ENCODE peak calls at places on chromosome 15, in eight cellular contexts. B is CD4-positive, alpha-beta T cell; J is endodermal cell; S is aorta; U is small intestine; Z is left lung; W is body of pancreas; R is astrocyte. M is an unnamed sample.

GRCh38 chr15:71386448-71387236 is 271.4 kb downstream of the THSD4 start:
- DNase-seq in B (no peak), J (no peak), S (no peak), U (peak; percentile 30), Z (no peak), W (no peak), R (peak; percentile 8), M (no peak)

GRCh38 chr15:25909806-25910205 is 46.7 kb upstream of the ATP10A start:
- DNase-seq in B (no peak), J (no peak), S (no peak), U (no peak), Z (no peak), W (no peak), R (no peak), M (no peak)

GRCh38 chr15:38085931-38086562 is 151.6 kb downstream of the TMCO5A start:
- DNase-seq in B (no peak), J (no peak), S (no peak), U (no peak), Z (no peak), W (no peak), R (peak; percentile 89), M (no peak)

GRCh38 chr15:82663186-82663600 is 16.0 kb upstream of the CPEB1 start:
- DNase-seq in B (peak; percentile 32), J (peak; percentile 93), S (no peak), U (peak; percentile 40), Z (no peak), W (peak; percentile 58), R (peak; percentile 16), M (no peak)

GRCh38 chr15:40161693-40162401 is 978 bp downstream of the BUB1B start:
- DNase-seq in B (no peak), J (no peak), S (no peak), U (peak; percentile 17), Z (no peak), W (no peak), R (no peak), M (no peak)

GRCh38 chr15:20294651-20295237 is 246.9 kb downstream of the GOLGA6L6 start:
- DNase-seq in B (no peak), J (peak; percentile 44), S (peak; percentile 83), U (no peak), Z (no peak), W (no peak), R (no peak), M (no peak)

GRCh38 chr15:62453979-62454378 is 288.9 kb upstream of the C2CD4B start:
- DNase-seq in B (no peak), J (no peak), S (no peak), U (no peak), Z (no peak), W (no peak), R (peak; percentile 66), M (no peak)

GRCh38 chr15:23860846-23861245 is 173.7 kb upstream of the NDN start:
- DNase-seq in B (no peak), J (no peak), S (no peak), U (no peak), Z (no peak), W (no peak), R (no peak), M (no peak)

GRCh38 chr15:22888120-22888859 is 49.8 kb downstream of the NIPA2 start:
- DNase-seq in B (no peak), J (no peak), S (no peak), U (peak; percentile 14), Z (no peak), W (no peak), R (peak; percentile 99), M (no peak)

GRCh38 chr15:57377478-57377847 is 1.2 kb downstream of the CGNL1 start:
- DNase-seq in B (no peak), J (no peak), S (no peak), U (peak; percentile 21), Z (no peak), W (no peak), R (no peak), M (no peak)

GRCh38 chr15:59247364-59247763 is 40.7 kb downstream of the LDHAL6B start:
- DNase-seq in B (peak; percentile 8), J (peak; percentile 89), S (no peak), U (peak; percentile 79), Z (peak; percentile 47), W (peak; percentile 52), R (peak; percentile 47), M (peak; percentile 51)

GRCh38 chr15:70014860-70015490 is 82.7 kb downstream of the TLE3 start:
- DNase-seq in B (no peak), J (peak; percentile 91), S (peak; percentile 62), U (no peak), Z (no peak), W (no peak), R (no peak), M (peak; percentile 43)

GRCh38 chr15:70586241-70586640 is 177.1 kb downstream of the UACA start:
- DNase-seq in B (no peak), J (peak; percentile 40), S (peak; percentile 47), U (no peak), Z (no peak), W (no peak), R (no peak), M (no peak)

GRCh38 chr15:36362508-36362907 is 216.9 kb upstream of the CDIN1 start:
- DNase-seq in B (no peak), J (no peak), S (no peak), U (no peak), Z (no peak), W (no peak), R (peak; percentile 77), M (no peak)

GRCh38 chr15:67225336-67225735 is 29.1 kb downstream of the AAGAB start:
- DNase-seq in B (no peak), J (no peak), S (no peak), U (no peak), Z (no peak), W (no peak), R (peak; percentile 36), M (no peak)

GRCh38 chr15:69748700-69749099 is 296.1 kb downstream of the RPLP1 start:
- DNase-seq in B (no peak), J (no peak), S (no peak), U (no peak), Z (no peak), W (no peak), R (no peak), M (no peak)

GRCh38 chr15:70447927-70448698 is 315.2 kb downstream of the UACA start:
- DNase-seq in B (peak; percentile 31), J (no peak), S (no peak), U (peak; percentile 50), Z (peak; percentile 54), W (no peak), R (peak; percentile 8), M (peak; percentile 59)

GRCh38 chr15:63461230-63461629 is 43.2 kb upstream of the USP3 start:
- DNase-seq in B (no peak), J (peak; percentile 87), S (no peak), U (peak; percentile 60), Z (no peak), W (no peak), R (no peak), M (no peak)

GRCh38 chr15:36632196-36632595 is 52.8 kb downstream of the CDIN1 start:
- DNase-seq in B (no peak), J (no peak), S (no peak), U (peak; percentile 29), Z (no peak), W (no peak), R (peak; percentile 68), M (no peak)

GRCh38 chr15:64934023-64934422 is 22.3 kb downstream of the ANKDD1A start:
- DNase-seq in B (no peak), J (no peak), S (no peak), U (no peak), Z (no peak), W (no peak), R (no peak), M (no peak)

GRCh38 chr15:59532770-59533379 is 78.7 kb upstream of the GCNT3 start:
- DNase-seq in B (no peak), J (peak; percentile 64), S (no peak), U (peak; percentile 72), Z (no peak), W (peak; percentile 17), R (no peak), M (no peak)

GRCh38 chr15:78148392-78149067 is 632 bp upstream of the IDH3A start:
- DNase-seq in B (no peak), J (no peak), S (no peak), U (no peak), Z (no peak), W (no peak), R (no peak), M (no peak)
- H3K27ac ChIP-seq in B (no peak overlapping the region), J (no peak overlapping the region), S (peak overlapping the region; percentile 49), U (peak overlapping the region; percentile 51), Z (no peak overlapping the region), W (peak overlapping the region; percentile 89), R (peak overlapping the region; percentile 73), M (peak overlapping the region; percentile 88)

GRCh38 chr15:85583404-85584390 is 203.3 kb downstream of the AKAP13 start:
- DNase-seq in B (peak; percentile 41), J (no peak), S (no peak), U (peak; percentile 50), Z (peak; percentile 76), W (no peak), R (peak; percentile 63), M (peak; percentile 72)
- H3K27ac ChIP-seq in B (peak overlapping the region; percentile 86), J (peak overlapping the region; percentile 4), S (peak overlapping the region; percentile 5), U (no peak overlapping the region), Z (peak overlapping the region; percentile 86), W (peak overlapping the region; percentile 88), R (no peak overlapping the region), M (peak overlapping the region; percentile 89)

DNA sequence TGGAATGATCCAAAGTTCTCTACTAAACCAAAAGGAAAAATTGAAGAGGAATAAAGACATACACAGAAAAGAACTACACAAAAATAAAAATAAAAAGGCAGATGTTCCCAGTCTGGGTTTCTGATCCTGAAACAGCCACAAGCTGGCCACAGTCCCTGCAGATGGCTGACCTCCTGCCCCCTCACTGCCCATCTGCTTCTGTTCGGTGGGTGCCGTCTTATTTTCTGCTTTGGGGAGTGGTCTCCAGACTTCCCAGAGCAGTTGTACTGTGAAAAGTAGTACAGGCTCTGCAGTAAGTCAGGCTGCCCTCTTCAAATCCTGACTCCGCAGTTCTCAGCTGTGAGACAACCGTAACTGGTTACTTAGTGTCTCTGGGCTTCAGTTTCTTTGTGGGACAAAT is 94.5 kb downstream of the ARNT2 start:
- DNase-seq in B (no peak), J (no peak), S (no peak), U (no peak), Z (no peak), W (no peak), R (no peak), M (no peak)
- H3K27ac ChIP-seq in B (no peak overlapping the region), J (peak overlapping the region; percentile 36), S (no peak overlapping the region), U (no peak overlapping the region), Z (no peak overlapping the region), W (no peak overlapping the region), R (no peak overlapping the region), M (no peak overlapping the region)

DNA sequence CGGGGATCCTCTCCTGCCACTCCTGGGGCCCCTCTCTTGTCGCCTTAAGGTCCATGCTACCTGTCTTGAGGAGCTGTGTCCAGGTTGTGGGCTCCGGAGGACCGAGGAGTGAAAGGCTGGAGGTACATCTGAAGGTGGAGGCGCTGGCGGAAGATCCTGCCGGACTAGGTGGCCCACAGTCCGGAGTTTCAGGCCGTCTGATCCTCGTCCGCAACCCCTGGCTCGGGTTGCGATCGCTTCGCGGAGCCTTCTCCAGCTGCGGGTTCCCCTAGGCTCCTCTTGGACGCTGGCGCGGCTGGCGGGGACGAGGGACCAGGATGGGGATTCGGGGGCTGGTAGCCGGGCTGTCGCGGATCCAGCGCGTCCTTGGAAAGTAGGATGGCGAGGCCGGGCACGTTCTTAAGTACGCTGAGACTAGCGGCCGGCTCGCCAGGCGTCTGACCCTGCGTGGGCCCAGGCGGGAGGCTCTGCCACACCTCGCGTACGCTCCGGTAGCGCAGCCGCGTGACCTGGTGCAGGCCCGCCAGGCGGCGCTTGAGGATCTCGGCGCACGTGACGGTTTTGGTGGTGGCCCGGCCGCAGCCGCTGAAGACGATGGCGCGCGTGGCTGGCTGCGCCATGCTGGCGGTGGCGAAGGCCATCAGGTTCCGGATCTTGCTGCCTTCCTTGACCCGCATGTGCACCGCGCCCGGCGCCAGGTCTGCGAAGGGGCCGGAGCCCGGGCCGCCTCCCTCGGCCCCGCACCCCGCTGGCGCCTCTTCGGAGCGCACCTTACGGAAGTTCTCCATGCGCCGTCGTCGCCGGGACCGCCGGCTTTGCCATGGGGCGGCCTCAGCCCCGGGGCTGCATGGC is 550 bp downstream of the RPP25 start:
- DNase-seq in B (peak; percentile 61), J (peak; percentile 86), S (peak; percentile 92), U (peak; percentile 81), Z (peak; percentile 88), W (peak; percentile 75), R (peak; percentile 29), M (peak; percentile 91)
- H3K27ac ChIP-seq in B (no peak overlapping the region), J (no peak overlapping the region), S (no peak overlapping the region), U (peak overlapping the region; percentile 80), Z (peak overlapping the region; percentile 90), W (peak overlapping the region; percentile 83), R (no peak overlapping the region), M (peak overlapping the region; percentile 88)